ENCODE peak calls at places on chromosomes 12 and 14, in nine cellular contexts. G is A549, M is esophagus muscularis mucosa, F is adrenal gland, C is ovary, O is stomach, Y is right lobe of liver, K is prostate gland, I is Peyer's patch. P is an unnamed sample.

GRCh38 chr12:69671597-69671996 is 27.5 kb downstream of the BEST3 start:
- DNase-seq in K (no peak), G (no peak), I (no peak), C (no peak), F (no peak), O (no peak), Y (no peak), M (no peak), P (no peak)

GRCh38 chr14:79021756-79022155 is 851.6 kb downstream of the NRXN3 start:
- DNase-seq in M (no peak), G (no peak), K (no peak), O (no peak), C (no peak), Y (no peak), F (no peak), I (no peak), P (no peak)

GRCh38 chr12:120846721-120847120 is 57.4 kb downstream of the SPPL3 start:
- DNase-seq in O (no peak), C (no peak), F (no peak), K (no peak), I (no peak), M (no peak), G (no peak), Y (no peak), P (no peak)

GRCh38 chr14:23605931-23606585 is 27.5 kb upstream of the JPH4 start:
- DNase-seq in O (no peak), F (no peak), C (no peak), Y (no peak), G (no peak), M (no peak), K (no peak), I (no peak), P (no peak)

GRCh38 chr14:25537846-25538455 is 488.0 kb upstream of the STXBP6 start:
- DNase-seq in F (peak), I (no peak), M (no peak), Y (peak), K (peak), C (no peak), G (peak), O (peak), P (no peak)

GRCh38 chr12:2649201-2650030 is 145.4 kb upstream of the FKBP4 start:
- DNase-seq in C (no peak), F (no peak), K (no peak), O (no peak), Y (no peak), M (no peak), I (no peak), G (no peak), P (no peak)

GRCh38 chr12:10364839-10365681 is 24.8 kb downstream of the KLRK1 start:
- DNase-seq in F (peak), O (peak), G (peak), Y (peak), C (peak), M (no peak), I (peak), K (peak), P (no peak)

GRCh38 chr14:30681752-30682355 is 59.7 kb downstream of the SCFD1 start:
- DNase-seq in G (peak), O (no peak), F (no peak), K (no peak), C (no peak), Y (no peak), M (no peak), I (no peak), P (no peak)

GRCh38 chr12:118304093-118304492 is 68.6 kb downstream of the TAOK3 start:
- DNase-seq in M (no peak), Y (no peak), C (no peak), F (no peak), I (no peak), O (no peak), G (no peak), K (no peak), P (no peak)

GRCh38 chr14:74551001-74551400 is 57.4 kb downstream of the ISCA2 start:
- DNase-seq in C (no peak), M (no peak), O (no peak), G (no peak), Y (no peak), F (no peak), I (no peak), K (no peak), P (no peak)

GRCh38 chr14:74551431-74551830 is 57.9 kb downstream of the ISCA2 start:
- DNase-seq in K (no peak), I (no peak), M (no peak), G (no peak), C (no peak), F (no peak), Y (no peak), O (no peak), P (no peak)

GRCh38 chr14:74550071-74550470 is 56.5 kb downstream of the ISCA2 start:
- DNase-seq in K (no peak), M (no peak), F (no peak), C (no peak), Y (no peak), O (no peak), G (no peak), I (no peak), P (no peak)

GRCh38 chr14:74548881-74549280 is 55.3 kb downstream of the ISCA2 start:
- DNase-seq in O (peak), F (peak), Y (no peak), C (no peak), I (no peak), G (no peak), M (no peak), K (no peak), P (no peak)

GRCh38 chr14:74549588-74549987 is 56.0 kb downstream of the ISCA2 start:
- DNase-seq in C (no peak), G (peak), O (no peak), I (no peak), F (no peak), K (peak), Y (no peak), M (no peak), P (no peak)
- TF ChIP-seq CTCF in C (no peak), G (peak), O (no peak), I (no peak), F (peak), K (no peak), Y (no peak), M (no peak), P (no peak)

DNA sequence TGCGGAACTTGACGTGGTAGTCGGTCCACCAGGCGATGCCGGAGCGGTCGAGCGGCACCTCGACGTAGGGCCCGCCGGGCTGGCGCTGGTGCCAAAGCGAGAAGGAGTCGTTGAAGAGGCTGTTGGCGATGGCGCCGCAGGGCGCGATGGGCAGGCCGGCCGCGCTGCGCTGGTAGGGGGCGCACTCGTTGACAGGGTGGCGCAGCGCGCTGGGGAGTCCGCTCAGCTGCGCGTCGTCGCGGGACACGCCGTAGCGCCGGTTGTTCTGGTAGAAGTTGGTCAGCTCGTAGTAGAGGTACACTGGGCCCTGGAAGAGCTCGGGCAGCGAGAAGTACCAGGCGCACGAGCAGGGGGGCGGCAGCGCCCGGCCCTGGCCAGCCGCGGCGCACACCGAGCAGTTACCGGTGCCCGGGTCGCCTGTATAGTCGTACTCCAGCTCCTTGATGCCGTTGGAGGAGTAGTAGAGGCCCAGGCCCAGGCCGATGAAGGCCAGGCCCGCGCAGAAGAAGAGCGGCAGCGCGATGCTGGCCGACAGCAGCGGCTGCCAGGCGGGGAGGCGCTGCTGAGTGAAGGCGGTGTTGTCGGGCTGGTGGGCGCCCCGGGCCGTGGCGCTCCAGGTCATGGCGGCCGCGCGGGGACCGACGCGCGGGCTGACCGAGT is 482 bp downstream of the TMEM30B start:
- DNase-seq in C (peak), O (peak), K (peak), Y (peak), F (peak), I (peak), G (peak), M (no peak), P (peak)
- TF ChIP-seq POLR2A in C (peak), O (no peak), K (no peak), Y (peak), F (peak), I (peak), G (peak), M (no peak), P (peak)

DNA sequence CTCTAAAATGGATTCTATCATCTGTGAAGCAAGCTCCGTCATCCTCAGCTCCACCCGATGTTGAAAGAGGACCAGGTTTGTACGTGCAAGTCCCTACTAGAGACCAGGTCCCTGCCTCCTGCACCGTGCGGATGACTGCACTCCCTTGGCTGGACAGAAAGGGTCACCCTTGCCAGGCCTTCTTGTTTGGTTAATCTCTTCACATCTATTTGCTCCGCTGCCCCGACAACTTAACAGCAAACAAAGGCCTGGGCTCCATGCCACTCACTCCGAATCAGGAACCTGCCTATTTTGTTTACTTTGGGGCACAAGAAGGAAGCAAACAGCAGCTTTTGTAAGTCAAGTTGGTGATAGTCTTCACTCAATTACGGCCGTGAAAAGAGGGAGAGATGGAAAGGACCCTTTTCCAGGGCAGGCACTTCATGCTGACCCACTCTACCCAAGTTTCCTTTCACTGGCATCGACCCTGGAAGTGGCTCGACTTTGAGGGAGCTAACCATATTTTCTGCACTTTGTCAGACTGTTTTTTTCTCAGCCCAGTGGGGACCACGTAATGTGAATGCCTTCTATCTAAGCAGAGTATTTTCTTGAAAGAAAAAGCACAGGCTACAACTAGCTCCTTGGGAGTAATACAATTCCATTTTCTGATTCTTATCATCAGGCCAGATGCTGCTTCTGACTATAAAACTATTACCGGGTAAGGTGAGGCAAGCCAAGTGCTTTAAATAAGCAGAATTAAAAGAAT is 202.6 kb downstream of the FOXN3 start:
- DNase-seq in O (peak), Y (peak), K (peak), M (no peak), I (peak), C (no peak), G (peak), F (no peak), P (no peak)
- TF ChIP-seq CTCF in O (peak), Y (peak), K (no peak), M (peak), I (no peak), C (no peak), G (no peak), F (no peak), P (no peak)

GRCh38 chr12:14396071-14396470 is 30.6 kb downstream of the ATF7IP start:
- DNase-seq in M (no peak), K (no peak), C (no peak), O (no peak), I (no peak), F (no peak), Y (no peak), G (no peak), P (no peak)
- TF ChIP-seq POLR2A in M (no peak), K (no peak), C (no peak), O (no peak), I (peak), F (no peak), Y (peak), G (no peak), P (no peak)

DNA sequence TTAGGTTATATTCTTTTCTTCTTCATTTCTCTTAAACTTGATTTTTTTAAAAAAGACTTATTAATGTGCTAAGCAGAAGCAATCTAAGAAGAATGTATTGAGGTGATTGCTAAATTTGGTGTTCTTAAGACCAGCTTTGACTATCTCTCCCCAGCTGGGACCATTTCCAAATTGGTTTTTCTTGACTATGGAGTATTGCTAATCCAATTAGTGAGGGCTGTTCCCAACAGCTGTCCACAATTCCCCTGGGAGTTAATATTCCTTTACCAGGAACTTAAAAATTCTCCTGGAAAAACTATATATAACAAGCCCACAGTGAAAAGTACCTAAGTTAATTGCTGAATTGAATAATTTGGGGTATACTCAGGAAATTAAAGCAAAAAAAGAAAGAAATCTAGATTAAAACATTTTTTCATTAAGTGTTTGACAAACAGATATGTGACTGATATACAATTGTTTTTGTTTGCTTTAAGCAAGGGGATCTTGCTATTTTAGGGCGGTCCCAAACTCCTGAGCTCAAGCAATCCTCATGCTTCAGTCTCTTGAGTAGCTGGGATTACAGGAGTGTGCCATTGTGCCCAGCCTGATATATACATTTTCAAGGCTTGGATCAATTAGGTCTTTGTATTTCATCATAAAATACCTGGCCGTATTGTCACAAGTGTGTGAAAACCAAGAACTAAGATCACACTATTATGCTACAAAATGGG is 105.0 kb downstream of the FAR2 start:
- DNase-seq in G (no peak), O (no peak), K (no peak), C (no peak), M (no peak), I (no peak), F (no peak), Y (no peak), P (no peak)
- TF ChIP-seq CTCF in G (no peak), O (no peak), K (no peak), C (no peak), M (no peak), I (no peak), F (no peak), Y (no peak), P (no peak)